ENCODE peak calls at places on chromosome 4, in six cellular contexts. X is coronary artery; B is CD4-positive, CD25-positive, alpha-beta regulatory T cell; E is CD4-positive, alpha-beta memory T cell; I is aorta; P is left ventricle myocardium inferior. O is an unnamed sample.

GRCh38 chr4:136281889-136282288 is 1250.4 kb downstream of the PCDH18 start:
- DNase-seq in B (no peak), I (no peak), P (no peak), E (no peak), X (no peak), O (no peak)

GRCh38 chr4:140448162-140448561 is 20.7 kb upstream of the CLGN start:
- DNase-seq in P (no peak), B (no peak), E (no peak), I (no peak), X (no peak), O (no peak)

GRCh38 chr4:126851391-126851790 is 781.4 kb upstream of the INTU start:
- DNase-seq in X (no peak), B (no peak), I (no peak), P (no peak), E (no peak), O (peak; percentile 31)

GRCh38 chr4:134762053-134762452 is 560.5 kb upstream of the PABPC4L start:
- DNase-seq in I (no peak), B (no peak), P (no peak), E (no peak), X (no peak), O (no peak)

GRCh38 chr4:180060159-180060889 is 2182.9 kb upstream of the TENM3 start:
- DNase-seq in P (no peak), E (no peak), I (no peak), X (no peak), B (no peak), O (no peak)

GRCh38 chr4:74006009-74006476 is 7.6 kb upstream of the CXCL5 start:
- DNase-seq in X (no peak), E (no peak), B (no peak), P (no peak), I (no peak), O (peak; percentile 75)

GRCh38 chr4:44848466-44848865 is 122.1 kb upstream of the GNPDA2 start:
- DNase-seq in I (no peak), E (no peak), B (no peak), P (no peak), X (no peak), O (no peak)

GRCh38 chr4:103032575-103032974 is 13.1 kb upstream of the SLC9B1 start:
- DNase-seq in P (no peak), I (no peak), E (no peak), X (no peak), B (peak; percentile 60), O (no peak)

DNA sequence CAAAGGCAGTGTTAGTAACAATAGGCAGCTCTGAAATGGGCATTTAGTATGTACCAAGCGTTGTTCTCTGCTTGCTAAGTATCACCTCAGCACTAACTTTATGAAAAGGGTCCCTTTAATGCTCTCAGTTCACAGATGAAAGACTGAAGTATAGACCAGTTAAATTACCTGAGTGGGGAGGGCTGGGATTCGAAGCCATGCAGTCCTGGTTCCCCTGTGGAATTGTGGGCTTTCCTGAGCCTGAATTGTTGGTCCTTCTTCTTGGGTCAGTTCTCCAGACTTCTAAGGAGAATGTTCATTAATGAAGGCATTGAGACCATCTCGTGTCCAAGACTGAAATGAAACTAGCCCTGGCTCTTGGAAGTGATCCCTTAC is 7.7 kb upstream of the PRDM8 start:
- DNase-seq in I (no peak), B (no peak), P (no peak), E (no peak), X (no peak), O (no peak)
- H3K4me3 ChIP-seq in I (no peak overlapping the region), B (no peak overlapping the region), P (no peak overlapping the region), E (no peak overlapping the region), X (peak overlapping the region; percentile 35), O (no peak overlapping the region)

DNA sequence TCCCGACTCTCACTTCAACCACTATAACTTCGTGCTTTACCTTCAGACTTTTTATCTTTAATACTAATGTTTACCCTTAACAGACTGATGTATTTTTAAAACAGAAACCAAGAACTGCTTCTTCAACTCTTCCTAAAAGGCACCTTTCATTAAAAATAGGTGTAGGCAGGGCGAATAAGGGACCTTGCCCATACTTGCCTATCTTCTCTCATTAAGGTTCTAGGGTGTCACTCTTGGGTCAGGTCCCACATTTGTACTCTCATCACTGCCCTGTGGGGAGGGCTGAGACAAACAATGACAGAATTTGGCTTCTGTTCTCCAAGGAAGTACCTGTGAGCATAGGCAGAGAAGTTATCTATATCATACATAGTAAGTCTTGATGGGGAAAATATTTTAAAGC is 69.7 kb downstream of the ANKRD50 start:
- DNase-seq in B (no peak), I (no peak), E (no peak), X (no peak), P (no peak), O (no peak)
- H3K4me3 ChIP-seq in B (no peak overlapping the region), I (no peak overlapping the region), E (no peak overlapping the region), X (no peak overlapping the region), P (no peak overlapping the region), O (no peak overlapping the region)

GRCh38 chr4:70759627-70760026 is 37.9 kb downstream of the RUFY3 start:
- DNase-seq in B (peak; percentile 17), I (no peak), P (no peak), E (no peak), X (no peak), O (no peak)
- H3K4me3 ChIP-seq in B (peak overlapping the region; percentile 49), I (no peak overlapping the region), P (no peak overlapping the region), E (no peak overlapping the region), X (no peak overlapping the region), O (no peak overlapping the region)

GRCh38 chr4:145957307-145957706 is 18.7 kb upstream of the ZNF827 start:
- DNase-seq in P (no peak), E (no peak), I (no peak), X (no peak), B (no peak), O (no peak)
- H3K4me3 ChIP-seq in P (no peak overlapping the region), E (no peak overlapping the region), I (no peak overlapping the region), X (no peak overlapping the region), B (no peak overlapping the region), O (no peak overlapping the region)

GRCh38 chr4:38327174-38327573 is 336.8 kb upstream of the KLF3 start:
- DNase-seq in X (no peak), P (no peak), I (no peak), E (no peak), B (no peak), O (no peak)

GRCh38 chr4:38326499-38326898 is 337.5 kb upstream of the KLF3 start:
- DNase-seq in I (no peak), E (no peak), X (no peak), B (no peak), P (no peak), O (no peak)

GRCh38 chr4:38322709-38323108 is 341.3 kb upstream of the KLF3 start:
- DNase-seq in B (no peak), X (no peak), P (peak; percentile 33), E (no peak), I (peak; percentile 79), O (peak; percentile 75)

GRCh38 chr4:38323141-38323634 is 340.8 kb upstream of the KLF3 start:
- DNase-seq in X (no peak), P (no peak), B (no peak), E (no peak), I (no peak), O (peak; percentile 42)

DNA sequence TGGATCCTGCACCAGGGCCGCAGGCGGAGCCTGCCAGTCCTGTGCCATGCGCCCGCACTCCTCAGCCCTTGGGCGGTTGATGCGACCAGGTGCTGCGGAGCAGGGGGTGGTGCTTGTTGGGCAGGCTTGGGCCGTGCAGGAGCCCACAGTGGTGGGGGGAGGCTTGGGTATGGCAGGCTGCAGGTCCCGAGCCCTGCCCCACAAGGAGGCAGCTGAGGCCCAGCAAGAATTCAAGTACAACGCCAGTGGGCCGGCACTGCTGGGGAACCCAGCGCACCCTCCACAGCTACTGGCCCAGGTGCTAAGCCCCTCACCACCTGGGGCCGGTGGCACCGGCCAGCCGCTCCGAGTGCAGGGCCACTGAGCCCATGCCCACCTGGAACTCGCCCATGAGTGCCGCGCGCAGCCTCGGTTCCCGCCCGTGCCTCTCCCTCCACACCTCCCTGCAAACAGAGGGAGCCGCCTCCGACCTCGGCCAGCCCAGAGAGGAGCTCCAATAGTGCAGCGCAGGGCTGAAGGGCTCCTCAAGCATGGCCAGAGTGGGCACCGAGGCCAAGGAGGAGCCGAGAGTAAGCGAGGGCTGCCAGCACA is 339.0 kb upstream of the KLF3 start:
- DNase-seq in I (no peak), B (no peak), E (no peak), X (no peak), P (no peak), O (no peak)
- H3K4me3 ChIP-seq in I (no peak overlapping the region), B (no peak overlapping the region), E (no peak overlapping the region), X (no peak overlapping the region), P (no peak overlapping the region), O (no peak overlapping the region)

GRCh38 chr4:89835413-89835812 is 1.5 kb downstream of the SNCA start:
- DNase-seq in P (no peak), E (no peak), B (no peak), I (no peak), X (no peak), O (no peak)
- H3K4me3 ChIP-seq in P (peak overlapping the region; percentile 76), E (no peak overlapping the region), B (no peak overlapping the region), I (no peak overlapping the region), X (peak overlapping the region; percentile 75), O (no peak overlapping the region)

GRCh38 chr4:173056708-173057107 is 111.9 kb upstream of the GALNT7 start:
- DNase-seq in P (no peak), I (no peak), E (no peak), X (no peak), B (no peak), O (no peak)

GRCh38 chr4:173061160-173061559 is 107.5 kb upstream of the GALNT7 start:
- DNase-seq in X (no peak), P (no peak), I (no peak), E (no peak), B (no peak), O (no peak)

GRCh38 chr4:173057906-173058305 is 110.7 kb upstream of the GALNT7 start:
- DNase-seq in X (no peak), I (no peak), P (no peak), E (no peak), B (no peak), O (no peak)

GRCh38 chr4:173056271-173056670 is 112.3 kb upstream of the GALNT7 start:
- DNase-seq in P (no peak), E (no peak), I (no peak), X (no peak), B (no peak), O (no peak)

GRCh38 chr4:173057442-173057841 is 111.2 kb upstream of the GALNT7 start:
- DNase-seq in B (no peak), X (no peak), I (no peak), P (no peak), E (no peak), O (no peak)
- H3K4me3 ChIP-seq in B (no peak overlapping the region), X (no peak overlapping the region), I (no peak overlapping the region), P (no peak overlapping the region), E (no peak overlapping the region), O (no peak overlapping the region)

O was measured in skeletal muscle cell.